ENCODE peak calls at places on chromosome 6, in six cellular contexts. One of them, this sample, is unnamed.

GRCh38 chr6:164947174-164947573 is 362.2 kb downstream of the C6orf118 start:
- DNase-seq in foreskin keratinocyte: no peak
- DNase-seq in stomach: no peak
- DNase-seq in mesothelial cell of epicardium: no peak
- DNase-seq in fibroblast of the aortic adventitia: no peak
- DNase-seq in BJ: no peak
- DNase-seq in this sample: no peak

GRCh38 chr6:152277826-152278247 is 359.3 kb downstream of the SYNE1 start:
- DNase-seq in stomach: peak
- DNase-seq in fibroblast of the aortic adventitia: no peak
- DNase-seq in mesothelial cell of epicardium: no peak
- DNase-seq in BJ: no peak
- DNase-seq in foreskin keratinocyte: no peak
- DNase-seq in this sample: no peak

GRCh38 chr6:78808356-78808891 is 58.9 kb upstream of the IRAK1BP1 start:
- DNase-seq in BJ: no peak
- DNase-seq in stomach: no peak
- DNase-seq in fibroblast of the aortic adventitia: no peak
- DNase-seq in foreskin keratinocyte: no peak
- DNase-seq in mesothelial cell of epicardium: no peak
- DNase-seq in this sample: no peak

GRCh38 chr6:101397199-101397598 is 3.7 kb downstream of the GRIK2 start:
- DNase-seq in fibroblast of the aortic adventitia: peak
- DNase-seq in BJ: no peak
- DNase-seq in foreskin keratinocyte: no peak
- DNase-seq in mesothelial cell of epicardium: no peak
- DNase-seq in stomach: no peak
- DNase-seq in this sample: no peak

GRCh38 chr6:44028767-44029166 is 98.5 kb downstream of the MRPL14 start:
- DNase-seq in stomach: no peak
- DNase-seq in fibroblast of the aortic adventitia: peak
- DNase-seq in foreskin keratinocyte: no peak
- DNase-seq in BJ: no peak
- DNase-seq in mesothelial cell of epicardium: no peak
- DNase-seq in this sample: no peak

GRCh38 chr6:38522322-38522721 is 117.4 kb downstream of the BTBD9 start:
- DNase-seq in fibroblast of the aortic adventitia: peak
- DNase-seq in mesothelial cell of epicardium: no peak
- DNase-seq in BJ: no peak
- DNase-seq in foreskin keratinocyte: no peak
- DNase-seq in stomach: no peak
- DNase-seq in this sample: no peak

GRCh38 chr6:115216835-115217234 is 843.9 kb downstream of the FRK start:
- DNase-seq in foreskin keratinocyte: no peak
- DNase-seq in fibroblast of the aortic adventitia: no peak
- DNase-seq in mesothelial cell of epicardium: no peak
- DNase-seq in BJ: no peak
- DNase-seq in stomach: no peak
- DNase-seq in this sample: no peak

GRCh38 chr6:154537486-154537885 is 27.0 kb upstream of the CNKSR3 start:
- DNase-seq in BJ: no peak
- DNase-seq in mesothelial cell of epicardium: no peak
- DNase-seq in fibroblast of the aortic adventitia: no peak
- DNase-seq in foreskin keratinocyte: no peak
- DNase-seq in stomach: no peak
- DNase-seq in this sample: no peak

GRCh38 chr6:40393641-40394040 is 193.5 kb downstream of the LRFN2 start:
- DNase-seq in mesothelial cell of epicardium: no peak
- DNase-seq in fibroblast of the aortic adventitia: no peak
- DNase-seq in foreskin keratinocyte: no peak
- DNase-seq in BJ: no peak
- DNase-seq in stomach: no peak
- DNase-seq in this sample: no peak

GRCh38 chr6:156655267-156655918 is 121.8 kb upstream of the ARID1B start:
- DNase-seq in foreskin keratinocyte: no peak
- DNase-seq in mesothelial cell of epicardium: no peak
- DNase-seq in BJ: no peak
- DNase-seq in fibroblast of the aortic adventitia: no peak
- DNase-seq in stomach: no peak
- DNase-seq in this sample: no peak

GRCh38 chr6:122610690-122611455 is 668 bp downstream of the PKIB start:
- DNase-seq in fibroblast of the aortic adventitia: peak
- DNase-seq in stomach: peak
- DNase-seq in mesothelial cell of epicardium: no peak
- DNase-seq in BJ: no peak
- DNase-seq in foreskin keratinocyte: no peak
- DNase-seq in this sample: peak

GRCh38 chr6:35370799-35371493 is 28.6 kb downstream of the PPARD start:
- DNase-seq in mesothelial cell of epicardium: no peak
- DNase-seq in fibroblast of the aortic adventitia: peak
- DNase-seq in foreskin keratinocyte: no peak
- DNase-seq in BJ: no peak
- DNase-seq in stomach: no peak
- DNase-seq in this sample: no peak

GRCh38 chr6:2381872-2382661 is 136.7 kb upstream of the GMDS start:
- DNase-seq in BJ: no peak
- DNase-seq in mesothelial cell of epicardium: no peak
- DNase-seq in stomach: peak
- DNase-seq in foreskin keratinocyte: no peak
- DNase-seq in fibroblast of the aortic adventitia: no peak
- DNase-seq in this sample: no peak

GRCh38 chr6:89986650-89987074 is 92.4 kb downstream of the GJA10 start:
- DNase-seq in stomach: no peak
- DNase-seq in foreskin keratinocyte: no peak
- DNase-seq in fibroblast of the aortic adventitia: no peak
- DNase-seq in mesothelial cell of epicardium: no peak
- DNase-seq in BJ: peak
- DNase-seq in this sample: no peak

GRCh38 chr6:21305827-21306469 is 287.6 kb upstream of the SOX4 start:
- DNase-seq in foreskin keratinocyte: peak
- DNase-seq in stomach: no peak
- DNase-seq in fibroblast of the aortic adventitia: peak
- DNase-seq in BJ: peak
- DNase-seq in mesothelial cell of epicardium: no peak
- DNase-seq in this sample: peak

GRCh38 chr6:35698858-35699257 is 10.1 kb upstream of the FKBP5 start:
- DNase-seq in mesothelial cell of epicardium: no peak
- DNase-seq in stomach: no peak
- DNase-seq in BJ: no peak
- DNase-seq in foreskin keratinocyte: no peak
- DNase-seq in fibroblast of the aortic adventitia: no peak
- DNase-seq in this sample: no peak

GRCh38 chr6:6711832-6712231 is 123.3 kb downstream of the LY86 start:
- DNase-seq in BJ: no peak
- DNase-seq in mesothelial cell of epicardium: no peak
- DNase-seq in stomach: no peak
- DNase-seq in foreskin keratinocyte: no peak
- DNase-seq in fibroblast of the aortic adventitia: no peak
- DNase-seq in this sample: no peak

GRCh38 chr6:47665112-47665511 is 33.3 kb upstream of the ADGRF4 start:
- DNase-seq in stomach: no peak
- DNase-seq in mesothelial cell of epicardium: no peak
- DNase-seq in BJ: no peak
- DNase-seq in foreskin keratinocyte: peak
- DNase-seq in fibroblast of the aortic adventitia: no peak
- DNase-seq in this sample: peak

GRCh38 chr6:93550551-93551276 is 131.4 kb upstream of the EPHA7 start:
- DNase-seq in stomach: no peak
- DNase-seq in BJ: no peak
- DNase-seq in mesothelial cell of epicardium: no peak
- DNase-seq in foreskin keratinocyte: no peak
- DNase-seq in fibroblast of the aortic adventitia: no peak
- DNase-seq in this sample: no peak

GRCh38 chr6:156390621-156391378 is 386.4 kb upstream of the ARID1B start:
- DNase-seq in BJ: peak
- DNase-seq in fibroblast of the aortic adventitia: no peak
- DNase-seq in foreskin keratinocyte: no peak
- DNase-seq in mesothelial cell of epicardium: no peak
- DNase-seq in stomach: no peak
- DNase-seq in this sample: no peak

GRCh38 chr6:27188206-27188884 is 59.2 kb upstream of the PRSS16 start:
- DNase-seq in foreskin keratinocyte: peak
- DNase-seq in BJ: peak
- DNase-seq in mesothelial cell of epicardium: no peak
- DNase-seq in stomach: peak
- DNase-seq in fibroblast of the aortic adventitia: peak
- DNase-seq in this sample: peak

GRCh38 chr6:47714802-47715201 is 16.4 kb downstream of the ADGRF4 start:
- DNase-seq in fibroblast of the aortic adventitia: no peak
- DNase-seq in foreskin keratinocyte: no peak
- DNase-seq in BJ: no peak
- DNase-seq in stomach: no peak
- DNase-seq in mesothelial cell of epicardium: no peak
- DNase-seq in this sample: no peak

GRCh38 chr6:43951063-43951755 is 176.0 kb downstream of the MRPL14 start:
- DNase-seq in stomach: peak
- DNase-seq in fibroblast of the aortic adventitia: no peak
- DNase-seq in mesothelial cell of epicardium: no peak
- DNase-seq in BJ: no peak
- DNase-seq in foreskin keratinocyte: no peak
- DNase-seq in this sample: no peak

GRCh38 chr6:33668914-33669313 is 42.6 kb downstream of the UQCC2 start:
- DNase-seq in BJ: no peak
- DNase-seq in fibroblast of the aortic adventitia: no peak
- DNase-seq in stomach: peak
- DNase-seq in mesothelial cell of epicardium: no peak
- DNase-seq in foreskin keratinocyte: peak
- DNase-seq in this sample: peak

GRCh38 chr6:25414755-25415154 is 135.6 kb downstream of the CARMIL1 start:
- DNase-seq in foreskin keratinocyte: no peak
- DNase-seq in fibroblast of the aortic adventitia: no peak
- DNase-seq in BJ: no peak
- DNase-seq in stomach: no peak
- DNase-seq in mesothelial cell of epicardium: no peak
- DNase-seq in this sample: no peak

GRCh38 chr6:25411316-25411961 is 132.3 kb downstream of the CARMIL1 start:
- DNase-seq in stomach: no peak
- DNase-seq in fibroblast of the aortic adventitia: no peak
- DNase-seq in foreskin keratinocyte: no peak
- DNase-seq in BJ: no peak
- DNase-seq in mesothelial cell of epicardium: no peak
- DNase-seq in this sample: no peak

GRCh38 chr6:25414168-25414567 is 135.0 kb downstream of the CARMIL1 start:
- DNase-seq in stomach: no peak
- DNase-seq in fibroblast of the aortic adventitia: peak
- DNase-seq in BJ: no peak
- DNase-seq in foreskin keratinocyte: no peak
- DNase-seq in mesothelial cell of epicardium: no peak
- DNase-seq in this sample: no peak

GRCh38 chr6:25415274-25415673 is 136.1 kb downstream of the CARMIL1 start:
- DNase-seq in BJ: no peak
- DNase-seq in mesothelial cell of epicardium: no peak
- DNase-seq in fibroblast of the aortic adventitia: no peak
- DNase-seq in foreskin keratinocyte: no peak
- DNase-seq in stomach: no peak
- DNase-seq in this sample: no peak

DNA sequence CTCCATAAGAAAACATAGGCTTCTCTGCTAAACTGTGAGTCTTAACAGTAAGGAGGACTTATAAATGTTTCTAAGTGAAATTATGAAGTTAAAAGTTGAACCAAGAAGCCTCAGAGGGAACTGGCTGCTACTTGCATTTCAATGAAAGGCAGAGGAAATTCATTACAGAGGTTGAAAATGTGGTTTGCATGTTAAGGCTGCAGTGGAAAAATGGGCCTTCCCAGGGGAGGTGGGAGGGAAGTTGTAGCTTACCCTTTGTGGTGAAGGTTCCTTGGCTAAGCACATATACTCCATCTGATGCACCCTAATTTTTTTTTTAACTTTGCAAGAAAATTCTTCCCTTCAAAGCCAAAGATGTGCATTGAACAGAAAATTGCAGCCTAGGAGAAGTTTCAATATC is 134.3 kb downstream of the CARMIL1 start:
- DNase-seq in stomach: no peak
- DNase-seq in fibroblast of the aortic adventitia: peak
- DNase-seq in BJ: no peak
- DNase-seq in foreskin keratinocyte: no peak
- DNase-seq in mesothelial cell of epicardium: no peak
- DNase-seq in this sample: no peak
- TF ChIP-seq CTCF in stomach: no peak
- TF ChIP-seq CTCF in fibroblast of the aortic adventitia: no peak
- TF ChIP-seq CTCF in BJ: no peak
- TF ChIP-seq CTCF in foreskin keratinocyte: no peak
- TF ChIP-seq CTCF in mesothelial cell of epicardium: no peak
- TF ChIP-seq CTCF in this sample: no peak

GRCh38 chr6:17714177-17714576 is 7.5 kb upstream of the NUP153 start:
- DNase-seq in fibroblast of the aortic adventitia: no peak
- DNase-seq in mesothelial cell of epicardium: no peak
- DNase-seq in BJ: no peak
- DNase-seq in foreskin keratinocyte: no peak
- DNase-seq in stomach: no peak
- DNase-seq in this sample: no peak

GRCh38 chr6:17710331-17710730 is 3.6 kb upstream of the NUP153 start:
- DNase-seq in mesothelial cell of epicardium: no peak
- DNase-seq in BJ: no peak
- DNase-seq in fibroblast of the aortic adventitia: peak
- DNase-seq in foreskin keratinocyte: no peak
- DNase-seq in stomach: no peak
- DNase-seq in this sample: no peak

GRCh38 chr6:17719323-17720041 is 12.8 kb upstream of the NUP153 start:
- DNase-seq in fibroblast of the aortic adventitia: no peak
- DNase-seq in BJ: no peak
- DNase-seq in mesothelial cell of epicardium: no peak
- DNase-seq in stomach: no peak
- DNase-seq in foreskin keratinocyte: no peak
- DNase-seq in this sample: no peak

GRCh38 chr6:17712573-17712972 is 5.8 kb upstream of the NUP153 start:
- DNase-seq in BJ: no peak
- DNase-seq in stomach: no peak
- DNase-seq in mesothelial cell of epicardium: no peak
- DNase-seq in fibroblast of the aortic adventitia: no peak
- DNase-seq in foreskin keratinocyte: no peak
- DNase-seq in this sample: no peak

GRCh38 chr6:17714879-17715860 is 8.4 kb upstream of the NUP153 start:
- DNase-seq in foreskin keratinocyte: peak
- DNase-seq in BJ: peak
- DNase-seq in fibroblast of the aortic adventitia: peak
- DNase-seq in mesothelial cell of epicardium: no peak
- DNase-seq in stomach: no peak
- DNase-seq in this sample: peak
- TF ChIP-seq CTCF in foreskin keratinocyte: no peak
- TF ChIP-seq CTCF in BJ: no peak
- TF ChIP-seq CTCF in fibroblast of the aortic adventitia: no peak
- TF ChIP-seq CTCF in mesothelial cell of epicardium: no peak
- TF ChIP-seq CTCF in stomach: no peak
- TF ChIP-seq CTCF in this sample: no peak

GRCh38 chr6:624979-625378 is 31.9 kb downstream of the HUS1B start:
- DNase-seq in mesothelial cell of epicardium: no peak
- DNase-seq in BJ: peak
- DNase-seq in fibroblast of the aortic adventitia: peak
- DNase-seq in foreskin keratinocyte: no peak
- DNase-seq in stomach: no peak
- DNase-seq in this sample: peak
- TF ChIP-seq CTCF in mesothelial cell of epicardium: no peak
- TF ChIP-seq CTCF in BJ: peak
- TF ChIP-seq CTCF in fibroblast of the aortic adventitia: peak
- TF ChIP-seq CTCF in foreskin keratinocyte: peak
- TF ChIP-seq CTCF in stomach: no peak
- TF ChIP-seq CTCF in this sample: no peak

DNA sequence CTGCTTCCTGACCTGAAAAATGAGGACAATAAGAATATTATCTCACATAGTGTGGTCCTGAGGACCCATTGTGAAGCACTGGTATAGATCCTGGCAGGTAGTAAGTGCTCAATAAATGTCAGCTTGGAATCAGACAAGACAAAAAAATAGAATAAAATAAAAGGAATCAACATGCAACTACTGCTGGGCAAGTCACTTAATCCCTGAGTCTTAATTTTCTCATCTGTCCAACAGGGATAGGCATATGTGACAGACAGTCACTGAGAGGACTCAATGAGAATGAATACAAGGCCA is 38.0 kb upstream of the PIM1 start:
- DNase-seq in BJ: no peak
- DNase-seq in foreskin keratinocyte: no peak
- DNase-seq in fibroblast of the aortic adventitia: no peak
- DNase-seq in mesothelial cell of epicardium: no peak
- DNase-seq in stomach: no peak
- DNase-seq in this sample: no peak
- TF ChIP-seq CTCF in BJ: no peak
- TF ChIP-seq CTCF in foreskin keratinocyte: no peak
- TF ChIP-seq CTCF in fibroblast of the aortic adventitia: no peak
- TF ChIP-seq CTCF in mesothelial cell of epicardium: no peak
- TF ChIP-seq CTCF in stomach: no peak
- TF ChIP-seq CTCF in this sample: no peak

This sample was measured in RWPE1.